ENCODE peak calls at places on chromosomes 12 and 14, in five cellular contexts. T is right lobe of liver, N is stomach, J is A549, C is cardiac muscle cell. S is an unnamed sample. For H3K9me3, the result is how much of the 10 kb centered on the place peaks cover.

GRCh38 chr14:100557658-100558057 is 29.6 kb downstream of the BEGAIN start:
- DNase-seq in T (no peak), N (no peak), J (no peak), C (no peak), S (no peak)

GRCh38 chr12:127401005-127401404 is 866.0 kb upstream of the TMEM132C start:
- DNase-seq in T (no peak), N (no peak), J (no peak), C (no peak), S (no peak)

GRCh38 chr12:115871714-115872113 is 405.8 kb downstream of the MED13L start:
- DNase-seq in T (no peak), N (no peak), J (peak), C (peak), S (no peak)

GRCh38 chr12:122413516-122414404 is 8.7 kb downstream of the CLIP1 start:
- DNase-seq in T (no peak), N (no peak), J (no peak), C (no peak), S (no peak)

GRCh38 chr14:85701116-85701515 is 171.2 kb downstream of the FLRT2 start:
- DNase-seq in T (no peak), N (no peak), J (no peak), C (no peak), S (no peak)

GRCh38 chr14:50247245-50247644 is 15.9 kb upstream of the SOS2 start:
- DNase-seq in T (no peak), N (no peak), J (no peak), C (no peak), S (no peak)

GRCh38 chr12:7497661-7498060 is 5.9 kb downstream of the CD163 start:
- DNase-seq in T (no peak), N (no peak), J (no peak), C (no peak), S (no peak)

GRCh38 chr12:1529228-1529861 is 65.0 kb downstream of the FBXL14 start:
- DNase-seq in T (no peak), N (no peak), J (no peak), C (no peak), S (no peak)

GRCh38 chr14:94120667-94121335 is 8.6 kb downstream of the IFI27L2 start:
- DNase-seq in T (peak), N (peak), J (no peak), C (no peak), S (peak)

GRCh38 chr12:12229556-12230092 is 37.2 kb downstream of the LRP6 start:
- DNase-seq in T (no peak), N (no peak), J (no peak), C (no peak), S (no peak)

GRCh38 chr14:105843444-105844046 is 317.2 kb downstream of the TMEM121 start:
- DNase-seq in T (peak), N (no peak), J (no peak), C (no peak), S (no peak)

GRCh38 chr14:105839425-105840265 is 313.3 kb downstream of the TMEM121 start:
- DNase-seq in T (no peak), N (no peak), J (no peak), C (no peak), S (no peak)

GRCh38 chr14:105840266-105841021 is 314.1 kb downstream of the TMEM121 start:
- DNase-seq in T (peak), N (no peak), J (no peak), C (no peak), S (no peak)

GRCh38 chr14:105842105-105842504 is 315.7 kb downstream of the TMEM121 start:
- DNase-seq in T (peak), N (no peak), J (no peak), C (no peak), S (no peak)

DNA sequence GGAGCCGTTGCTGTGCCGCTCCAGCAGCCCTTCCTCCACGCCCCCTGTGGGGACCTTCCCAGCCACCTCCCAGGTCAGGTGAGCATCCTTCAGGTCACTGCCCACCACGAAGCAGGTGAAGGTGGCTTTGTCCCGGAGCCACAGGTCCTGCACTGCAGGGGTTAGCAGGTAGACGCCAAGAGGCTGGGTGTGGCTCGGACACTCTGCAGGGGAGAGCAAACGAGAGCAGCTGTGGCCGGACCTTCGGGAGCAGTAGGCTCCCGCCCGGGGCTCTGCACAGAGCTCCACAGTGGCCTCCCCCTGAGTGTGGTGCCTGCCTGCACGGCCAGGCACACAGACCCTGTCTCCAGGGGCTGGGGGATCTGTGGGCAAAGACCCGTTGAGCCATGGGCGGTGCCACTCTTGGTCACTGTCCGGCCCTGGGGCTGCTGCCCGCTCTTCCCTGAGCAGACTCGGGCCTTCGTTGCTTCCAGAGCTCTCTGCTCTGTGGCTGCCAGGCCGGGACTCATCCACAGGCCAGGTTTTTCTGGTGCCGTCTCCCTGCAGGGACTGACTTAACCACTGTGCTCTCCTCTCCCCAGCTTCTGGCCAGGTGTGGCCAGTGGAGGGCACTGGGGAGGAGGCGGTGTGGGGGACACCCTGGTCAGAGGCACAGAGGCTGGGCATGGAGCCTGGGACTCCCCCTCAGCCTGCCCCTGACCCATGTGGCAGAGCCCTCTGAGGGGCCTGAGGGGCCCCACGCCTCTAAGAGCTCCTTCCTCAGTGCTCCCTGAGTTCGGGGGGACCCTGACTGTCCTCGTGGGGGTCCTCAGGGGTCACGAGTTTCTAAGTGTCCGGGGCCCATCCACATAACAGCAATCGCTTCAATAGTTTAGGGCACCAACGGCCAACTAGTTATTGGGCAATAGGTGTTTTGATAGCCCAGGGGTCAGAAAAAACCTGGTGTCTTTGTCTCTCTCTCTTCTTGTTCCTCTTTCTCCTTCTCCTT is 314.9 kb downstream of the TMEM121 start:
- DNase-seq in T (no peak), N (no peak), J (no peak), C (no peak), S (peak)
- H3K9me3 ChIP-seq in T (under half), N (under half), J (under half), C (under half), S (under half)

DNA sequence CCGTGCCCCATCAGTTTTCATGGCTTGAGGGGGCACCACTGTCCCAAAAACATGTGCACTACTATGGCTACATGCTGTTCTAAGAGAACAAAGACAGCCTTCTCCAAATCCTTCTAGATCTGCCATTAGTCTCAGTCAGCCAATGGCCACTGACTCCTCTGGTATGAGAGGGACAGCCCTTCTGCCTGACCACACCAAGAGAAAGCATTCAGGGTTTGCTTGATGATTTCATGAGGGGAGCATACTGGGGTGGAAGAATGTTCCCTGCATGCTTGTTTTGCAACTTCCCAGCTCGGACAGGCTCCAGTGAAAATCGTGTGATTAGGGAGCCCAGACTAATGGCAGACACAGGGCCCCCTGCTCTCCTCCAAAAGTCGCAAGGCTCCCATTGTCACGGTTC is 199.6 kb upstream of the ALG10B start:
- DNase-seq in T (no peak), N (no peak), J (no peak), C (no peak), S (no peak)
- H3K9me3 ChIP-seq in T (under half), N (under half), J (under half), C (under half), S (under half)

DNA sequence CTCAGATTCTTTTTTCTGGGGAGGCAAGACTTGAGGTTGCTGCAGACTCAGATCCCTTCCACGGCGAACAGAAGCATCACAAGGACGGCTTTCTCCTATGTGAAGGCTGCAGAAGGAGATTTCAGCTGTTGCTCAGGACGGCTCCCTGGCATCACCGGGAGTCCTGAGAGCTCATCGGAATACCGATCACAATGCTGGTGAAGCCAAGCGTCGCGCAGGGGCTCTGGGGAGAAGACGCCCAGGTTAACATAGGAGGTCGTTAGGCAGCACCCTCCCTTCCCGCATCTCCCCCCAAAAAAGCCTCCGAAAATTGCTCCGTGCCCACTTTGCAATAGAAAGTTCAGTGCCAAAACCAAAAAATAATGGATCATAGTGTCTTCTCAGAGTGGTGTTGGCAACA is 127.2 kb upstream of the TMEM132D start:
- DNase-seq in T (no peak), N (no peak), J (no peak), C (no peak), S (no peak)
- H3K9me3 ChIP-seq in T (under half), N (under half), J (under half), C (under half), S (under half)

GRCh38 chr12:133083345-133083744 is 2.6 kb downstream of the ZNF140 start:
- DNase-seq in T (no peak), N (no peak), J (no peak), C (no peak), S (no peak)
- H3K9me3 ChIP-seq in T (under half), N (under half), J (half or more), C (under half), S (under half)

DNA sequence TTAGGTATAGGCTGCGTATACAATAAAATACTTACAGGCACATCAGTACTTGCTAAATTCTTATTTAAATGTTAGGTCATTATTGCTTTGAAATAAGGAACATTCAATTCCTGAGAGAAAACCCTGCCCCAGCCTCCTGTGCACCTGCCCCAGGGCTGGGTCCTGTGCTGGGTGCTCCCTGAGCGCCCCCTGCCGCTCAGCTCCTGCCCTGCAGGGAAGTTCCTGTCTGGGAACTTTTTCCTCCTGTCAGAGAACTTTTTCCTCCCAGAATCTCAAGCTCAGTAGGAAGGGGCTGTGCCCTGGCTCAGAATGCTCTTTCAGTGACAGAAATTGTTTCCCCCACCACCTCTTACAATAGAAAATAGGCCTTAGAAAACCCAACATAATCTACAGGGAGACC is 751.1 kb downstream of the TMEM121 start:
- DNase-seq in T (no peak), N (peak), J (no peak), C (no peak), S (no peak)
- H3K9me3 ChIP-seq in T (under half), N (under half), J (under half), C (under half), S (under half)

DNA sequence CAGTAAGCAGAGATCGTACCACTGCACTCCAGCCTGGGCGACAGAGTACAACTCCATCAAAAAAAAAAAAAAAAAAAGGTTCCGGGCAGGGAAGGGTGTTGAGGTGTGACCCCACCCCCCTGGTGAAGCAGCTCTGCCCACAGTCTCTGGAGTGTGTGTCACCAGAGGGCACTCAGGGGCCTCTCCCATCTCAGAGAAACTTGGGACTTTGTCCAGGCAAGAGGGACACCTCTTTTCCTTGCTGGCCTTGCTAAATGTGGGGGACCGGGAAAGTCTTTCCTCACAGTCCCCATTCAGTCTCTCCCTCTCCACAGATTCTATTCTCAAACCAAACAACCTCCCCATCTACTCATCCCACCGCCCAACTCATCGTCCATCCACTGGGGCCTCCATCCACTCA is 43.6 kb downstream of the RFLNA start:
- DNase-seq in T (no peak), N (no peak), J (peak), C (no peak), S (no peak)
- H3K9me3 ChIP-seq in T (under half), N (under half), J (under half), C (under half), S (under half)